ENCODE peak calls at places on chromosomes 11 and 22, in eight cellular contexts. V is tibial nerve; I is BE2C; X is astrocyte; G is stomach; L is neural progenitor cell; T is nephron progenitor cell; S is CD8-positive, alpha-beta T cell. F is an unnamed sample.

GRCh38 chr11:93822359-93822758 is 28.1 kb downstream of the VSTM5 start:
- DNase-seq in V (no peak), I (no peak), X (no peak), G (no peak), L (no peak), T (no peak), S (no peak), F (peak)

GRCh38 chr11:58135171-58135570 is 9.8 kb upstream of the OR9I1 start:
- DNase-seq in V (no peak), I (no peak), X (no peak), G (no peak), L (no peak), T (no peak), S (no peak), F (no peak)

GRCh38 chr22:26226538-26227297 is 57.5 kb downstream of the SEZ6L start:
- DNase-seq in V (no peak), I (no peak), X (no peak), G (no peak), L (no peak), T (no peak), S (no peak), F (no peak)

GRCh38 chr22:21445437-21446127 is 21.6 kb upstream of the TMEM191C start:
- DNase-seq in V (no peak), I (peak), X (no peak), G (peak), L (no peak), T (no peak), S (no peak), F (no peak)

GRCh38 chr11:119377961-119378667 is 3.4 kb downstream of the USP2 start:
- DNase-seq in V (peak), I (no peak), X (no peak), G (no peak), L (peak), T (no peak), S (no peak), F (no peak)

GRCh38 chr11:93519179-93519578 is 24.0 kb downstream of the SMCO4 start:
- DNase-seq in V (no peak), I (no peak), X (no peak), G (no peak), L (no peak), T (no peak), S (no peak), F (no peak)

GRCh38 chr11:110297082-110297725 is 790 bp upstream of the RDX start:
- DNase-seq in V (no peak), I (no peak), X (no peak), G (no peak), L (no peak), T (no peak), S (no peak), F (peak)

GRCh38 chr22:46691571-46691970 is 46.5 kb downstream of the CERK start:
- DNase-seq in V (no peak), I (no peak), X (no peak), G (no peak), L (no peak), T (no peak), S (no peak), F (no peak)

GRCh38 chr11:109422755-109423113 is 744 bp downstream of the C11orf87 start:
- DNase-seq in V (no peak), I (peak), X (peak), G (no peak), L (peak), T (no peak), S (no peak), F (no peak)

GRCh38 chr11:18393581-18394299 is 623 bp upstream of the LDHA start:
- DNase-seq in V (peak), I (no peak), X (no peak), G (no peak), L (no peak), T (no peak), S (no peak), F (no peak)

GRCh38 chr11:12128191-12128841 is 17.9 kb downstream of the MICAL2 start:
- DNase-seq in V (no peak), I (no peak), X (no peak), G (no peak), L (no peak), T (no peak), S (no peak), F (no peak)

GRCh38 chr11:122634507-122634906 is 21.0 kb upstream of the UBASH3B start:
- DNase-seq in V (no peak), I (no peak), X (peak), G (peak), L (peak), T (peak), S (no peak), F (peak)

GRCh38 chr11:17822021-17822781 is 87.6 kb downstream of the KCNC1 start:
- DNase-seq in V (no peak), I (no peak), X (peak), G (no peak), L (no peak), T (no peak), S (no peak), F (peak)

GRCh38 chr11:118623291-118623655 is 15.9 kb downstream of the PHLDB1 start:
- DNase-seq in V (no peak), I (peak), X (peak), G (no peak), L (no peak), T (no peak), S (no peak), F (peak)

GRCh38 chr11:68610452-68611116 is 73.8 kb upstream of the GAL start:
- DNase-seq in V (no peak), I (no peak), X (no peak), G (no peak), L (peak), T (no peak), S (no peak), F (peak)

GRCh38 chr22:23382796-23383195 is 197.3 kb downstream of the IGLL1 start:
- DNase-seq in V (no peak), I (no peak), X (no peak), G (no peak), L (no peak), T (no peak), S (no peak), F (no peak)

GRCh38 chr11:8233691-8234424 is 29.8 kb downstream of the LMO1 start:
- DNase-seq in V (no peak), I (peak), X (peak), G (no peak), L (no peak), T (no peak), S (no peak), F (no peak)

GRCh38 chr11:57890521-57890920 is 128.9 kb downstream of the CTNND1 start:
- DNase-seq in V (no peak), I (no peak), X (no peak), G (no peak), L (no peak), T (no peak), S (no peak), F (no peak)

GRCh38 chr11:59801160-59801706 is 9.3 kb downstream of the MRPL16 start:
- DNase-seq in V (no peak), I (no peak), X (no peak), G (no peak), L (no peak), T (no peak), S (no peak), F (no peak)

GRCh38 chr22:50523806-50524663 is 1.4 kb downstream of the SCO2 start:
- DNase-seq in V (no peak), I (peak), X (no peak), G (no peak), L (no peak), T (no peak), S (no peak), F (no peak)

GRCh38 chr22:46036558-46037408 is 59.8 kb upstream of the WNT7B start:
- DNase-seq in V (no peak), I (peak), X (no peak), G (peak), L (peak), T (no peak), S (peak), F (no peak)

GRCh38 chr22:48680601-48681000 is 1147.1 kb downstream of the BRD1 start:
- DNase-seq in V (no peak), I (no peak), X (no peak), G (no peak), L (no peak), T (no peak), S (no peak), F (no peak)

GRCh38 chr11:17519031-17519430 is 25.2 kb downstream of the USH1C start:
- DNase-seq in V (no peak), I (no peak), X (no peak), G (no peak), L (no peak), T (no peak), S (no peak), F (no peak)

GRCh38 chr22:45444168-45444567 is 30.7 kb downstream of the RIBC2 start:
- DNase-seq in V (no peak), I (no peak), X (peak), G (no peak), L (no peak), T (no peak), S (no peak), F (no peak)

GRCh38 chr11:68987211-68987610 is 6.4 kb upstream of the MRGPRD start:
- DNase-seq in V (no peak), I (no peak), X (no peak), G (no peak), L (no peak), T (no peak), S (no peak), F (no peak)

GRCh38 chr11:13368041-13368446 is 90.5 kb downstream of the BMAL1 start:
- DNase-seq in V (no peak), I (no peak), X (peak), G (no peak), L (no peak), T (no peak), S (no peak), F (peak)

GRCh38 chr22:48660795-48661740 is 1166.6 kb downstream of the BRD1 start:
- DNase-seq in V (no peak), I (no peak), X (no peak), G (no peak), L (peak), T (no peak), S (no peak), F (no peak)

GRCh38 chr11:30567148-30567547 is 19.0 kb downstream of the MPPED2 start:
- DNase-seq in V (no peak), I (no peak), X (no peak), G (no peak), L (no peak), T (no peak), S (no peak), F (no peak)

GRCh38 chr11:36053901-36054300 is 110.0 kb downstream of the LDLRAD3 start:
- DNase-seq in V (no peak), I (no peak), X (no peak), G (no peak), L (no peak), T (no peak), S (no peak), F (no peak)

GRCh38 chr22:43110927-43111623 is 525 bp downstream of the BIK start:
- DNase-seq in V (no peak), I (no peak), X (no peak), G (peak), L (peak), T (peak), S (peak), F (no peak)

GRCh38 chr11:67695606-67696005 is 21.2 kb upstream of the ALDH3B2 start:
- DNase-seq in V (no peak), I (no peak), X (no peak), G (no peak), L (no peak), T (no peak), S (no peak), F (no peak)

GRCh38 chr11:22703561-22703960 is 37.1 kb downstream of the GAS2 start:
- DNase-seq in V (no peak), I (no peak), X (peak), G (no peak), L (no peak), T (no peak), S (no peak), F (no peak)

GRCh38 chr11:16598032-16598431 is 140.4 kb upstream of the C11orf58 start:
- DNase-seq in V (no peak), I (no peak), X (no peak), G (no peak), L (no peak), T (no peak), S (no peak), F (no peak)

GRCh38 chr22:24165673-24166072 is 15.6 kb upstream of the SUSD2 start:
- DNase-seq in V (no peak), I (no peak), X (peak), G (no peak), L (no peak), T (no peak), S (no peak), F (peak)

GRCh38 chr22:30821381-30821780 is 126.7 kb downstream of the OSBP2 start:
- DNase-seq in V (no peak), I (no peak), X (no peak), G (no peak), L (no peak), T (no peak), S (no peak), F (no peak)

GRCh38 chr11:13603661-13604060 is 64.8 kb upstream of the FAR1 start:
- DNase-seq in V (no peak), I (no peak), X (no peak), G (no peak), L (no peak), T (no peak), S (no peak), F (no peak)

GRCh38 chr11:68275721-68276488 is 4.1 kb upstream of the C11orf24 start:
- DNase-seq in V (no peak), I (no peak), X (no peak), G (no peak), L (no peak), T (no peak), S (no peak), F (no peak)

GRCh38 chr11:75793966-75794365 is 21.0 kb upstream of the UVRAG start:
- DNase-seq in V (no peak), I (no peak), X (no peak), G (no peak), L (no peak), T (no peak), S (no peak), F (no peak)

GRCh38 chr22:39135092-39135896 is 17.2 kb downstream of the CBX7 start:
- DNase-seq in V (no peak), I (peak), X (no peak), G (no peak), L (peak), T (peak), S (peak), F (peak)
- TF ChIP-seq CTCF in V (no peak), I (peak), X (peak), G (peak), L (peak), T (peak), S (peak), F (peak)

DNA sequence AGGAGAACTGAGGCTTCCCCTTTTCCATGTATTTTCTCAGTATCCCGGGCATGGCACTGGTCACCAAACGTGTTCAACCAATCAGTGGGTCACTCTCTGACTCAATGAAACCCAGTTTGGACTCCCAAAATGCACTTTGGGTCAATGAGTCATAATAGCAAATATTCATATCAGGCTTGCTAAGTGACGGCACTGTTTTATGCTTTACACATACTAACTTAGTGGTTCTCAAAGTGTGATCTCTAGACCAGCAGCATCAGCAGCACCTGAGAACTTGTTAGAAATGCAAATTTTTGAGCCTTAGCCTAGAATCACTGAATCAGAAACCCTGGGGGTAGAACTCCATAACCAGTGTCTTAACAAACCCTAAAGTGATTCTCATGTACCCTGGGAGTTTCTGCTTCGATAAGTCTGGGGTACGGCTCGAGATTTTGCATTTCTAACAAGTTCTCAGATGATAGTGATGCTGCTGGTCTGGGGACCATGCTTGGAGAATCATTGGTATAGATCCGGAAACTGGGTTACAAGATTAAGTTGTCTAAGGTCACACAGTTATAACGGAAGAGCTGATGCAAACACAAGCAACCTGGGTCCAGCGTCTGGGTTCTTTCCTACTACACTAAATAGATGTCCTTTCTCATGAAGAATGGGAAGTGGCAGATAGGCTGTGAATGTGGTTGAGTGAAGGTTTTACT is 35.6 kb downstream of the ETS1 start:
- DNase-seq in V (no peak), I (no peak), X (no peak), G (no peak), L (no peak), T (no peak), S (no peak), F (no peak)
- TF ChIP-seq CTCF in V (no peak), I (no peak), X (no peak), G (no peak), L (no peak), T (no peak), S (no peak), F (no peak)

DNA sequence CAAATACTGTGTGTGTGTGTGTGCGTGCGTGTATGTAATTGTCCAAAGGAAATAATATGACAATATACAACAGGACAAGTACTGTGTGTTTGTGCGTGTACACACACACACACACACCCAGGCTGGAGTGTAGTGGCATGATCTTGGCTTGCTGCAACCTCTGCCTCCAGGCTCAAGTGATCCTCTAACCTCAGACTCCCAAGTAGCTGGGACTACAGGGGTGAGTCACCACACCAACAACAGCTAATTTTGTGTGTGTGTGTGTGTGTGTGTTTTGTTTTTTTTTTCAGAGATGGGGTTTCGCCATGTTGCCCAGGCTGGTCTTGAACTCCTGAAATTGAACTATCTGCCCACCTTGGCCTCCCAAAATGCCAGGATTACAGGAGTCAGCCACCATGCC is 61.5 kb downstream of the NUP98 start:
- DNase-seq in V (no peak), I (no peak), X (peak), G (no peak), L (no peak), T (no peak), S (no peak), F (no peak)
- TF ChIP-seq CTCF in V (no peak), I (no peak), X (no peak), G (no peak), L (no peak), T (no peak), S (no peak), F (no peak)

GRCh38 chr22:28773461-28773867 is 969 bp downstream of the CCDC117 start:
- DNase-seq in V (no peak), I (no peak), X (peak), G (no peak), L (no peak), T (no peak), S (no peak), F (peak)

GRCh38 chr22:28771195-28771791 is 1.2 kb upstream of the CCDC117 start:
- DNase-seq in V (no peak), I (no peak), X (no peak), G (peak), L (no peak), T (no peak), S (no peak), F (no peak)

GRCh38 chr22:28774378-28774777 is 1.9 kb downstream of the CCDC117 start:
- DNase-seq in V (no peak), I (no peak), X (no peak), G (no peak), L (no peak), T (no peak), S (no peak), F (no peak)

GRCh38 chr22:28769394-28770085 is 3.0 kb upstream of the CCDC117 start:
- DNase-seq in V (no peak), I (no peak), X (no peak), G (no peak), L (no peak), T (no peak), S (no peak), F (no peak)

GRCh38 chr22:28772633-28773460 is at the start of gene CCDC117:
- DNase-seq in V (peak), I (peak), X (peak), G (peak), L (peak), T (peak), S (peak), F (peak)
- TF ChIP-seq CTCF in V (peak), I (peak), X (no peak), G (no peak), L (peak), T (no peak), S (peak), F (peak)

GRCh38 chr11:1706634-1707400 is 9.8 kb downstream of the KRTAP5-6 start:
- DNase-seq in V (no peak), I (peak), X (no peak), G (no peak), L (peak), T (no peak), S (no peak), F (no peak)
- TF ChIP-seq CTCF in V (no peak), I (peak), X (no peak), G (no peak), L (peak), T (no peak), S (no peak), F (peak)

F was measured in HFFc6.